ENCODE peak calls at places on chromosomes 1 and 21, in four cellular contexts. J is body of pancreas, V is fibroblast of lung, R is lower lobe of right lung. F is an unnamed sample.

GRCh38 chr1:172069535-172069934 is 228.2 kb downstream of the DNM3 start:
- DNase-seq in J (peak), V (peak), R (no peak), F (no peak)

GRCh38 chr1:83742446-83742845 is 256.5 kb downstream of the TTLL7 start:
- DNase-seq in J (no peak), V (no peak), R (no peak), F (no peak)

GRCh38 chr21:31526040-31526439 is 133.5 kb upstream of the SOD1 start:
- DNase-seq in J (no peak), V (no peak), R (no peak), F (no peak)

GRCh38 chr1:46102769-46103476 is 29.5 kb downstream of the PIK3R3 start:
- DNase-seq in J (no peak), V (no peak), R (no peak), F (no peak)

GRCh38 chr1:205270764-205271163 is 43.0 kb downstream of the TMCC2 start:
- DNase-seq in J (no peak), V (peak), R (no peak), F (no peak)

GRCh38 chr1:182430263-182431068 is 19.5 kb upstream of the RGSL1 start:
- DNase-seq in J (no peak), V (no peak), R (no peak), F (no peak)

GRCh38 chr1:89670168-89670567 is 37.2 kb downstream of the LRRC8C start:
- DNase-seq in J (no peak), V (peak), R (no peak), F (no peak)

GRCh38 chr1:203421246-203421645 is 54.4 kb upstream of the PRELP start:
- DNase-seq in J (no peak), V (no peak), R (no peak), F (no peak)

GRCh38 chr1:24390924-24391782 is 22.4 kb downstream of the STPG1 start:
- DNase-seq in J (peak), V (peak), R (peak), F (peak)

GRCh38 chr1:237650809-237651208 is 239.9 kb downstream of the ZP4 start:
- DNase-seq in J (no peak), V (no peak), R (no peak), F (no peak)

GRCh38 chr1:3042481-3042880 is 21.2 kb downstream of the ACTRT2 start:
- DNase-seq in J (no peak), V (no peak), R (no peak), F (no peak)

GRCh38 chr1:161083743-161084084 is 5.6 kb downstream of the NECTIN4 start:
- DNase-seq in J (no peak), V (no peak), R (no peak), F (no peak)

GRCh38 chr1:161084205-161084988 is 5.0 kb downstream of the NECTIN4 start:
- DNase-seq in J (no peak), V (peak), R (no peak), F (no peak)

GRCh38 chr1:161088587-161089110 is 709 bp downstream of the NECTIN4 start:
- DNase-seq in J (peak), V (no peak), R (no peak), F (no peak)

GRCh38 chr1:161085165-161085564 is 4.2 kb downstream of the NECTIN4 start:
- DNase-seq in J (no peak), V (no peak), R (no peak), F (no peak)

DNA sequence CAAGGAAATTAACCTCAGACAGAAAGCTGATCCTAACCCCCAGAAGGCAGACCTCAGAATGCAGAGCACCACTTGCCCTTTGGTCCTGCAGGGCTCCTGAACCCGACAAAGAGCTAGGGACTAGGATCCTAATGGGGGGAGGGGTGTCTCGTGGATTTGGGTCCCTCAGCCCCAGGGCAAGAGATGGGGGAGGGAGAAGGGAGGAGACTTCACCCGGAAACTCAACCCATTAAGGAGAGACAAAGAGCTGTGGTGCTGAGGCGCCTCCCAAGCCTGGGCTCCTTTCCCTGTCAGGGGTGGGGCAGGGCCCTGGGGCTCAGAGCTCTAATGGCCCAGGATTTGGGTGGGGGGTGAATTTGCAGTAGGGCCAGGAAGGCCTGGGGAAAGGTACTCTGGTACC is 2.9 kb downstream of the NECTIN4 start:
- DNase-seq in J (no peak), V (no peak), R (no peak), F (no peak)
- H3K27ac ChIP-seq in J (peak), V (no peak), R (peak), F (no peak)

DNA sequence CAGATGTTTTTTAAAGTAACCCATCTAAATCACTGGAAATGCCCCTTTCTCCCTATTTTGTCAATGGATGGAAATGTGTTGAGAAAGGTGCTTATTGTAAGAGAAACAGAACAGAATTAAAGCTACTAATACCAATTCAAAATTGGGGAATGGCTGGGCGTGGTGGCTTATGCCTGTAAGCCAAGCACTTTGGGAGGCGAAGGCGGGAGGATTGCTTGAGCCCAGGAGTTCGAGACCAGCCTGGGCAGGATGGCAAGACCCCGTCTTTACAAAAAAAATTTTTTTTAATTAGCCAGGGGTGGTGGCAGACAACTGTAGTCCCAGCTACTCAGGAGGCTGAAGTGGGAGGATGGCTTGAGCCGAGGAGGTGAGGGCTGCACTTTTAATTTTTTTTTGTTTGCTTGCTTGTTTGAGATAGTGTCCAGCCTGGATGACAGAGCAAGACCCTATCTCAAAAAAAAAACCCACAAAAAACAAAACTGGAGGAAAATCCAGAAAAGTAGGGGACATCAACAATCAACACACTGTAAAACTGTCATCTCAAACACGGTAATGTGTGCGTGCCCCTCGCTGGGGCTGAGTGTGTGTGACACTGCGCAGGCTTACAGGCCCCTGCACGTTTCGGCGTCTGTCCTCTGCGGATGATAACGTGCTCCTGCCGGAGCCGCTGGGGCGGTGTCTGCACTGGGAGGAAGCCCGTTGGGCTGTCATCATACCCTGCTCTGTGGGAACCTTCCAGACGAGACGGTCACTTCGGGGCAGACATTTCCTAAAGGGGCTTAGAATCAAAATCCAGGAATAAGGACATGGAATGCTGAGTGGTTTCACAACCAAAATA is 11.6 kb upstream of the POFUT2 start:
- DNase-seq in J (no peak), V (no peak), R (peak), F (no peak)
- H3K27ac ChIP-seq in J (no peak), V (peak), R (peak), F (no peak)

GRCh38 chr1:222586842-222587241 is 2.9 kb downstream of the TAF1A start:
- DNase-seq in J (no peak), V (no peak), R (no peak), F (no peak)

GRCh38 chr1:222588135-222588534 is 1.6 kb downstream of the TAF1A start:
- DNase-seq in J (no peak), V (no peak), R (no peak), F (no peak)

GRCh38 chr1:222583079-222583478 is 6.7 kb downstream of the TAF1A start:
- DNase-seq in J (no peak), V (no peak), R (no peak), F (no peak)

GRCh38 chr1:222579316-222579715 is 10.4 kb downstream of the TAF1A start:
- DNase-seq in J (no peak), V (no peak), R (no peak), F (no peak)

DNA sequence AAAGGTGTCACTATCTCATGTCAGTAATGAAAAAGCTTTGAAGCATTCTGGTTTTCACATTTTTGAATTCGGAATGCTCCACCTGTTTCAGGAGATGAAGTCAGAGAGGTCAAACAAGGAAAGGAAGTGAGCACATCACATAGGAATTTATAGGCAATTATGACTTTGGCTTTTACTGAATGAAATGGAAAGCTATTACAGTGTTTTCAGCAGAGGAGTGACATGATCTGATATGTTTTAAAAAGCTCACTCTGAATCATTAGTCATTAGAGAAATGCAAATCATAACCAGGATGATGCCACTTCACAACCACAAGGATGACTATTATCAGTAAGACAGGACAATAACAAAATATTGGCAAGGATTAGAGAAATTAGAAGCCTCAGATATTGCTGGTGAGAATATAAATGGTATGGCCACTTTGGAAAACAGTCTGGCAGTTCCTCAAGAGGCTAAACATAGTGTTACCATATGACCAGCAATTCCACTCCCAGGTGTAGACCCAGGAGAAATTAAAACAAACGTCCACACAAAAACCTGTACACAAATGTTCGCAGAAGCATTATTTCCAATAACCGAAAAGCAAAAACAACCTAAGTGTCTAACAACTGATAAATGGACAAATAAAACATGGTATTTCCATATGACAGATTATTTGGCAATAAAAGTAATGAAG is 7.5 kb downstream of the TAF1A start:
- DNase-seq in J (no peak), V (no peak), R (no peak), F (no peak)
- H3K27ac ChIP-seq in J (no peak), V (no peak), R (no peak), F (no peak)

GRCh38 chr1:226082959-226083302 is 20.4 kb downstream of the H3-3A start:
- DNase-seq in J (peak), V (peak), R (peak), F (peak)
- H3K27ac ChIP-seq in J (peak), V (peak), R (peak), F (peak)

GRCh38 chr1:162672678-162673259 is 40.5 kb downstream of the DDR2 start:
- DNase-seq in J (no peak), V (no peak), R (no peak), F (no peak)
- H3K27ac ChIP-seq in J (no peak), V (peak), R (no peak), F (no peak)

DNA sequence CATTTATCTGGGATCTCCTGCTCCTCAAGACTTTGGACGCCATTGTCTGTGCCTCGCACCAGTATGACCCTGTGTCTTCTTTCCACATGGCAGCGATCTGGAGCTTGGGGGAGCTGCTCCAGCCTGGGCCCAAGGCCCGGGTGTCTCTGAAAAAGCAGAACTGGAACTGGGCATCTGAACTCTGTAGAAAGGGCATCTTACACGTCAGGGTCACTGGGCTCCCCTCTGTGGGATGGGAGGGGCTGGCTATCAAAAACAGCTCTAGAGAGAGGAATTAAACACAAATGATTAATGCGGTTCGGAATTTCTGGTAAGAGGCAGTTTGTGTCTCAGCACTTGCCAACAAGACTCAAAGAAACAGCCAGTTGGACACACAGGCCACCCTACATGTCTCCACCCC is 16.1 kb downstream of the FCRL1 start:
- DNase-seq in J (no peak), V (no peak), R (peak), F (no peak)
- H3K27ac ChIP-seq in J (no peak), V (no peak), R (no peak), F (no peak)

GRCh38 chr21:35578831-35579470 is 481.4 kb downstream of the SETD4 start:
- DNase-seq in J (no peak), V (peak), R (no peak), F (no peak)
- H3K27ac ChIP-seq in J (no peak), V (peak), R (no peak), F (no peak)

DNA sequence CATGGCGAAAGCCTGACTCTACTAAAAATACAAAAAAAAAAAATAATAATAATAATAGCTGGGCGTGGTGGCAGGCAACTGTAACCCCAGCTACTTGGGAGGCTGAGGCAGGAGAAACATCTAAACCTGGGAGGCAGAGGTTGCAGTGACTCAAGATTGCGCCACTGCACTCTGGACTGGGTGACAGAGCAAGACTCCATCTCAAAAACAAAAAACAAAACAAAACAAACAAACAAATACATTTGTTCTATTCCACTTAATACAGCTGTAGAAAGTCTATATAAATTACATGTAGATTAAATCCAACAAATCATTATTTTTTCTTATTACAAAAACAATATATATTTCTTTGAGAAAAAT is 48.7 kb downstream of the PHACTR4 start:
- DNase-seq in J (no peak), V (no peak), R (no peak), F (no peak)
- H3K27ac ChIP-seq in J (no peak), V (no peak), R (no peak), F (no peak)

GRCh38 chr21:34180826-34181359 is 107.5 kb downstream of the MRPS6 start:
- DNase-seq in J (no peak), V (no peak), R (no peak), F (no peak)
- H3K27ac ChIP-seq in J (no peak), V (no peak), R (no peak), F (peak)

F was measured in caudate nucleus.